ENCODE peak calls at places on chromosome X, in six cellular contexts. Q is SK-N-SH; U is psoas muscle; B is A549; R is GM12865; O is CD4-positive, alpha-beta memory T cell. J is an unnamed sample.

GRCh38 chrX:40157228-40158035 is 59.7 kb upstream of the BCOR start:
- DNase-seq in Q (no peak), U (no peak), B (no peak), R (no peak), O (no peak), J (no peak)

GRCh38 chrX:141375011-141375730 is 132.9 kb upstream of the SPANXC start:
- DNase-seq in Q (no peak), U (no peak), B (no peak), R (no peak), O (no peak), J (no peak)

GRCh38 chrX:133544105-133544504 is 128.8 kb upstream of the GPC4 start:
- DNase-seq in Q (no peak), U (no peak), B (no peak), R (no peak), O (no peak), J (no peak)

GRCh38 chrX:37350034-37350365 is 836 bp downstream of the PRRG1 start:
- DNase-seq in Q (peak), U (no peak), B (peak), R (no peak), O (no peak), J (no peak)

GRCh38 chrX:130330706-130331105 is 9.0 kb upstream of the SLC25A14 start:
- DNase-seq in Q (peak), U (peak), B (peak), R (peak), O (peak), J (peak)

GRCh38 chrX:39974228-39974627 is 123.5 kb downstream of the BCOR start:
- DNase-seq in Q (no peak), U (no peak), B (no peak), R (no peak), O (no peak), J (no peak)

GRCh38 chrX:72001906-72002305 is 91.3 kb downstream of the NHSL2 start:
- DNase-seq in Q (no peak), U (no peak), B (no peak), R (no peak), O (no peak), J (no peak)

GRCh38 chrX:1592128-1592862 is 891 bp downstream of the AKAP17A start:
- DNase-seq in Q (peak), U (no peak), B (no peak), R (peak), O (no peak), J (no peak)

GRCh38 chrX:38172596-38172995 is 48.1 kb downstream of the SRPX start:
- DNase-seq in Q (no peak), U (no peak), B (no peak), R (no peak), O (no peak), J (no peak)

GRCh38 chrX:119062750-119063374 is 9.9 kb upstream of the CT47C1 start:
- DNase-seq in Q (no peak), U (no peak), B (no peak), R (no peak), O (no peak), J (no peak)

GRCh38 chrX:113192418-113192817 is 351.8 kb upstream of the AMOT start:
- DNase-seq in Q (no peak), U (no peak), B (no peak), R (no peak), O (no peak), J (no peak)

GRCh38 chrX:105314468-105314867 is 94.0 kb upstream of the TEX13A start:
- DNase-seq in Q (no peak), U (no peak), B (no peak), R (no peak), O (no peak), J (no peak)

GRCh38 chrX:36336746-36337145 is 417.2 kb downstream of the CFAP47 start:
- DNase-seq in Q (peak), U (no peak), B (no peak), R (no peak), O (no peak), J (no peak)

GRCh38 chrX:64975491-64975890 is 759 bp downstream of the ZC4H2 start:
- DNase-seq in Q (peak), U (peak), B (peak), R (peak), O (peak), J (peak)

GRCh38 chrX:153434801-153435200 is 11.1 kb downstream of the TREX2 start:
- DNase-seq in Q (no peak), U (no peak), B (no peak), R (no peak), O (no peak), J (no peak)

GRCh38 chrX:155148724-155149537 is 67.3 kb upstream of the VBP1 start:
- DNase-seq in Q (peak), U (no peak), B (peak), R (peak), O (peak), J (no peak)

GRCh38 chrX:43633757-43634156 is 22.3 kb upstream of the MAOA start:
- DNase-seq in Q (no peak), U (no peak), B (no peak), R (no peak), O (no peak), J (no peak)

GRCh38 chrX:43643201-43643600 is 12.9 kb upstream of the MAOA start:
- DNase-seq in Q (no peak), U (no peak), B (no peak), R (no peak), O (no peak), J (no peak)

GRCh38 chrX:31228415-31228832 is 156.6 kb upstream of the FTHL17 start:
- DNase-seq in Q (no peak), U (no peak), B (no peak), R (peak), O (no peak), J (peak)

DNA sequence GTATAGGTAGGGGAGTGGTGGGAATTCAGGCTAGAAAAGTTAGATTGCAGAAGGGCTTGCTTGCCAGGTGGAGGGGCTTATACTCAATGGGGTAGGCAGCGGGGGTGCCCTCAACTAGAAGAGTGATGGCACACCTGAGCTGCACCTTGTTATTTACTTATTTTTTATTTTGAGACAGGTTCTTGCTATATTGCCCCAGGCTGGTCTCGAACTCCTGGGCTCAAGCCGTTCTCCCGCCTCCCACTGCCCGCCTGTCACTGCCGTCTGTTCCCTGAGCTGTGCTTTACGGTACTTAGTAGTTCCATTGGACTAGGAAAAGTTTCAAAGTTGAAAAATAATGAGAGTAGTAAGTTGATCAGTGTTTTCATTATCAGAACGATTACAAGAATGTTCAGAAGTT is 2.0 kb downstream of the ZFX start:
- DNase-seq in Q (no peak), U (no peak), B (no peak), R (no peak), O (no peak), J (no peak)
- H3K4me3 ChIP-seq in Q (peak), U (peak), B (peak), R (peak), O (peak), J (peak)

GRCh38 chrX:104307341-104307740 is 52.6 kb upstream of the ESX1 start:
- DNase-seq in Q (no peak), U (no peak), B (no peak), R (no peak), O (no peak), J (no peak)

GRCh38 chrX:104310657-104311056 is 55.9 kb upstream of the ESX1 start:
- DNase-seq in Q (no peak), U (no peak), B (no peak), R (no peak), O (no peak), J (no peak)

GRCh38 chrX:104306180-104306579 is 51.4 kb upstream of the ESX1 start:
- DNase-seq in Q (no peak), U (no peak), B (no peak), R (no peak), O (no peak), J (no peak)

GRCh38 chrX:104309169-104309568 is 54.4 kb upstream of the ESX1 start:
- DNase-seq in Q (no peak), U (no peak), B (no peak), R (no peak), O (no peak), J (no peak)

GRCh38 chrX:104310084-104310483 is 55.4 kb upstream of the ESX1 start:
- DNase-seq in Q (peak), U (no peak), B (no peak), R (no peak), O (no peak), J (no peak)
- H3K4me3 ChIP-seq in Q (peak), U (no peak), B (peak), R (no peak), O (no peak), J (no peak)

DNA sequence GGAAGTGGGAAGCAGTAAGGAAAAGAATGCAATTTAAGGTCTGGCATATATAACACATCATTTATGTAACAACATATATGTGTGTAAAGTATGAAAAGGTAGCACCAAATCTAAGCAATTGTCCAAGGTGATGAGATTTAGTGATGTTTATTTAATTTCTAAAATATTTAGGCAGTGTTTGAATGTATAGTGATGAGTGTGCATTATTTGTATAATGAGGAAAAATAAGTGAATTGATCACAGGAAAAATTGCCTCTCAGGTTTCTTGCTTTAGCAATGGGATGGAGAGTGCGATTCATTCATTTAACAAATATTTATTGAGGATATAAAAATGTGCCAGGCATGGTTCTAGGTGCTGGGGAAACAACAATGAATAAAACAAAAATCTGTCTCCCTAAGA is 2.2 kb upstream of the MAGED1 start:
- DNase-seq in Q (no peak), U (no peak), B (no peak), R (no peak), O (no peak), J (no peak)
- H3K4me3 ChIP-seq in Q (no peak), U (no peak), B (no peak), R (no peak), O (no peak), J (no peak)

DNA sequence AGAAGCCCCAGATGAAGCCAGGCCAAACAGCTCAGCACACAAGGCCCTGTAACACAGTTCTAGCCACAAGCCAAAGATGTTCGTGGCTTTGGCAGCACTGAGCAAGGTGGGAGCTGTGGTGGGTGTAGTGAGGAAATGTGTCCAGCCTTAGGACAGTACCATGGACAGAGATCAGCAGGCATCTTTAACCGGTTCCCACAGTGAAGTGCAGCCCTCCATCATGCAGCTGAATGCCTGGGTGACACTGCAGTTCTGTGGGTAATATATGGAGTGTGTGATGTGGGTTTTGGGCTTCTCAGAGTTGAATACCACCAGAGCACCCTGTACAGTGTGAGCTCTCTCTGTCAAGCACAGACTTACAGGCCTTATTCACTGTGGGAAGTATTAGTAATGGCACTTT is 6.0 kb upstream of the NEXMIF start:
- DNase-seq in Q (no peak), U (no peak), B (no peak), R (peak), O (no peak), J (no peak)
- H3K4me3 ChIP-seq in Q (no peak), U (no peak), B (no peak), R (no peak), O (no peak), J (no peak)

DNA sequence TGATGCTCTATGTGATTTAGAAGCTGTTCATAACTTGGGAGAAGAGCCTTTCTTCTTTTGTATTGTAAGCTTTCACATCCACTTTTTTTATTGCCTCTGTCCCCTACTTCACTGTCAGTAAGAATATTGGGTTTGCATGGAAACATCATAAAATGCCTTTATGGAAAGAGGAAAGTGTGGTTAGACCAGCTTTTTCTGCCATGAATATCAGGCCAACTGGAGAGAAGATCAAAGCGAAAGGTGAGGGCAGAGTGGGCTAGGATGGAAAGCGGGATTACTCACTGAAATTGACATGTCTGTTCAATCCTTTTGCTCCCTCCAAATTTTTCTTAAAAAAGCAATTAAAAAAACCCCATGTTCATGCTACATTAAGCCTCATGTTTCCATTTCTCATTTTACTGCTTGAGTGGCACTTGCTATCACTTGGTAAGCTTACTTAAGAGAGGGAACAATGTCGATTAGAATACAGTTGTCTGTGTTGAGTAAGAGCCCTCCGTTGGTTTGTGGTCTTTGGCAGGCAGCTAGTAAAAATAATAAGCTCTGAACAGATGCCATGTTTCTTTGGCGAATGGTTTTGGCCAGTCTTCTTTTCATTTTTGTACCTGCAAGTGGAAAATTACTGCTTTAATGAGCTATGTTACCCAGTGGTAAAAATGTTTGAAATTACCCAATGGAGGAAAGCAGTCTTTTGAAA is 35.9 kb downstream of the SUPT20HL1 start:
- DNase-seq in Q (no peak), U (no peak), B (no peak), R (no peak), O (no peak), J (no peak)
- H3K4me3 ChIP-seq in Q (no peak), U (no peak), B (no peak), R (no peak), O (no peak), J (no peak)

GRCh38 chrX:101219116-101219839 is at the start of gene DRP2:
- DNase-seq in Q (no peak), U (no peak), B (peak), R (no peak), O (no peak), J (no peak)
- H3K4me3 ChIP-seq in Q (no peak), U (no peak), B (no peak), R (no peak), O (no peak), J (no peak)

GRCh38 chrX:10828640-10829039 is 208.3 kb upstream of the MID1 start:
- DNase-seq in Q (no peak), U (no peak), B (no peak), R (no peak), O (no peak), J (no peak)

GRCh38 chrX:10832103-10832502 is 211.7 kb upstream of the MID1 start:
- DNase-seq in Q (no peak), U (no peak), B (no peak), R (no peak), O (no peak), J (no peak)

GRCh38 chrX:10833299-10834169 is 213.1 kb upstream of the MID1 start:
- DNase-seq in Q (no peak), U (no peak), B (no peak), R (no peak), O (no peak), J (peak)
- H3K4me3 ChIP-seq in Q (no peak), U (no peak), B (no peak), R (no peak), O (no peak), J (peak)